ENCODE peak calls at places on chromosomes 2 and 18, in six cellular contexts. L is GM23248, J is H1, N is fibroblast of lung, O is K562, Q is PC-9. W is an unnamed sample. For H4K20me1, the result is how much of the 10 kb centered on the place peaks cover.

GRCh38 chr2:198098918-198099317 is 294.5 kb downstream of the PLCL1 start:
- DNase-seq in L (peak), J (peak), N (no peak), O (peak), Q (no peak), W (no peak)

GRCh38 chr2:140567734-140568133 is 1563.1 kb downstream of the LRP1B start:
- DNase-seq in L (peak), J (no peak), N (peak), O (no peak), Q (no peak), W (no peak)

GRCh38 chr2:179538406-179538805 is 273.8 kb upstream of the SESTD1 start:
- DNase-seq in L (peak), J (no peak), N (peak), O (no peak), Q (no peak), W (no peak)

GRCh38 chr2:225140761-225141160 is 98.5 kb upstream of the DOCK10 start:
- DNase-seq in L (no peak), J (no peak), N (no peak), O (no peak), Q (no peak), W (no peak)

GRCh38 chr18:11657554-11657953 is 31.5 kb upstream of the GNAL start:
- DNase-seq in L (no peak), J (no peak), N (no peak), O (no peak), Q (no peak), W (no peak)

GRCh38 chr2:144519934-144520717 is at the start of gene ZEB2:
- DNase-seq in L (peak), J (no peak), N (peak), O (peak), Q (no peak), W (peak)

GRCh38 chr2:177545981-177546600 is 153.5 kb downstream of the AGPS start:
- DNase-seq in L (no peak), J (no peak), N (no peak), O (no peak), Q (no peak), W (peak)

GRCh38 chr18:37551846-37552245 is 13.8 kb downstream of the CELF4 start:
- DNase-seq in L (no peak), J (no peak), N (no peak), O (no peak), Q (no peak), W (no peak)

GRCh38 chr18:31041346-31042067 is 1.0 kb downstream of the DSC3 start:
- DNase-seq in L (no peak), J (no peak), N (no peak), O (no peak), Q (no peak), W (no peak)

GRCh38 chr18:79872852-79873444 is 75.2 kb downstream of the KCNG2 start:
- DNase-seq in L (no peak), J (no peak), N (no peak), O (no peak), Q (no peak), W (no peak)

GRCh38 chr2:239626971-239627598 is 226.3 kb upstream of the HDAC4 start:
- DNase-seq in L (peak), J (no peak), N (no peak), O (no peak), Q (no peak), W (peak)

DNA sequence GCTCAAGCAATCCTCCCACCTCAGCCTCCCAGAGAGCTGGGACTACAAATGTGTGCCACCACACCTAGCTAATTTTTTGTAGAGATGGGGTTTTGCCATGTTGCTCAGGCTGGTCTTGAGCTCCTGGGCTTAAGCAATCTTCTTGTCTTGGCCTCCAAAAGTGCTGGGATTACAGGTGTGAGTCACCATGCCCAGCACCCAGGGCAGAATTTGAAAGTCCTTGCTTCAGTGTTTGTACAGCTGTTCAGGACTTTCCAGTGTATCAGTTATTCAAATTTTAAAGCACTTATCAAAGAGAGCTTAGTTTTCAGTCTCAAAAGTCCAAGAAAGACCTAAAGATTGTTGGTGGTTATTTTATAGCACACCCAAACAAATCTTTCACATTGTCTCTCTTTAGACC is 43.6 kb upstream of the VPS54 start:
- DNase-seq in L (peak), J (no peak), N (peak), O (no peak), Q (peak), W (no peak)
- H4K20me1 ChIP-seq in L (under half), J (under half), N (under half), O (under half), Q (under half), W (under half)

GRCh38 chr18:75209952-75210261 is 690 bp upstream of the TSHZ1 start:
- DNase-seq in L (peak), J (no peak), N (no peak), O (peak), Q (no peak), W (no peak)

GRCh38 chr18:75211002-75211621 is 515 bp downstream of the TSHZ1 start:
- DNase-seq in L (peak), J (no peak), N (peak), O (no peak), Q (no peak), W (peak)

GRCh38 chr18:75209129-75209951 is at the start of gene PTGR3:
- DNase-seq in L (peak), J (no peak), N (peak), O (peak), Q (peak), W (peak)

GRCh38 chr18:75211721-75212625 is 1.4 kb downstream of the TSHZ1 start:
- DNase-seq in L (peak), J (no peak), N (no peak), O (peak), Q (no peak), W (peak)

GRCh38 chr18:75210274-75211001 is at the start of gene TSHZ1:
- DNase-seq in L (peak), J (no peak), N (peak), O (peak), Q (peak), W (peak)
- TF ChIP-seq EZH2 in L (no peak), J (no peak), N (no peak), O (no peak), Q (no peak), W (no peak)

GRCh38 chr2:101779190-101779589 is 81.7 kb downstream of the MAP4K4 start:
- DNase-seq in L (no peak), J (no peak), N (no peak), O (no peak), Q (no peak), W (no peak)
- H4K20me1 ChIP-seq in L (half or more), J (under half), N (under half), O (under half), Q (half or more), W (half or more)

GRCh38 chr2:118843492-118844132 is 3.8 kb downstream of the EN1 start:
- DNase-seq in L (no peak), J (no peak), N (no peak), O (no peak), Q (no peak), W (no peak)
- TF ChIP-seq EZH2 in L (no peak), J (no peak), N (no peak), O (no peak), Q (no peak), W (no peak)

GRCh38 chr2:216644846-216645635 is 11.8 kb downstream of the IGFBP2 start:
- DNase-seq in L (no peak), J (no peak), N (no peak), O (no peak), Q (no peak), W (peak)
- H4K20me1 ChIP-seq in L (under half), J (under half), N (under half), O (under half), Q (under half), W (half or more)

DNA sequence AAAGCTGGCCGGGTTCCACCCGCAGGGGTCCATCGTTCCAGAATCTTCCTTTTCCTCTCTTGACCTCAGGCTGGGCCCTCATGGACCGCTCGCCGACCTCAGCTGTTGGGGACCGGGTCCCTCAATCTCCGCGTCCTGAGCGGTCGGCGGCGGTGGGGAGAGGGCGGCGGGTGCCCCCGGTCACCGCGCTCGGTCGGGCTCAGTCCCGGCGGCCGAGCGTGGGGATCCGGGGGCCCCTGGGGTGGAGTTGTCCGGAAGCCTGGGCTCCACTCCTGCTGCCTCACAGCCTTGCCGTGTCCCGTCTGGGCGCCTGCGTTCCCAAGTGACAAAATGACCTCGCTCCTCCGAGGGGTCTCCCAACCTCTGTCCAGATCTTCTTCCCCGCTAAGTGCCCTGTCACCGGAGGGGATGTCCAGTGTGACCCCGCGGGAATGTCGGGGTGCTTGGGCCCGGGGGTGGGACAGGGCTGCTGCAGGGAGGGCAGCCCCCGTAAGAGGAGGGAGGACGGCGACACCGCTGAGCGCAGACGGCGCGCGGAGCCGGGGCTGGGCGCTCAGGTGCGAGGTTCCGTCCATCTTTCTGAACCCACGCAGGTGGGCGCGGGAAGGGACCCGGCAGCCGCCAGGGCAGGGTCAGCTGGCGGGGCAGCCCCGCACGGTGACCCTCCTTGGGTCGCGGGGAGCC is 16.0 kb upstream of the E2F6 start:
- DNase-seq in L (no peak), J (no peak), N (no peak), O (no peak), Q (no peak), W (no peak)
- TF ChIP-seq EZH2 in L (no peak), J (peak), N (peak), O (no peak), Q (no peak), W (no peak)

GRCh38 chr18:51183372-51184091 is 13.9 kb downstream of the MEX3C start:
- DNase-seq in L (no peak), J (no peak), N (no peak), O (no peak), Q (no peak), W (no peak)
- H4K20me1 ChIP-seq in L (under half), J (under half), N (under half), O (under half), Q (under half), W (half or more)

W was measured in DND-41.